ENCODE peak calls at places on chromosomes 11 and 22, in eight cellular contexts. C, D, I, V, L, E, K and P are unnamed samples.

GRCh38 chr11:12017865-12018453 is 9.5 kb upstream of the DKK3 start:
- DNase-seq in C (no peak), D (no peak), I (no peak), V (no peak), L (no peak), E (no peak), K (no peak), P (no peak)

GRCh38 chr22:37809672-37810333 is 2.1 kb downstream of the GCAT start:
- DNase-seq in C (no peak), D (no peak), I (no peak), V (no peak), L (no peak), E (no peak), K (no peak), P (no peak)

GRCh38 chr11:73645972-73646631 is at the start of gene PLEKHB1:
- DNase-seq in C (no peak), D (no peak), I (no peak), V (no peak), L (no peak), E (no peak), K (no peak), P (no peak)

GRCh38 chr11:18304745-18305144 is 17.2 kb downstream of the HPS5 start:
- DNase-seq in C (no peak), D (no peak), I (no peak), V (no peak), L (no peak), E (no peak), K (no peak), P (no peak)

GRCh38 chr11:10304495-10305261 is at the start of gene ADM:
- DNase-seq in C (peak; percentile 92), D (peak; percentile 94), I (peak; percentile 98), V (peak; percentile 83), L (no peak), E (peak; percentile 93), K (peak; percentile 95), P (peak; percentile 92)

GRCh38 chr11:36702330-36703054 is 104.5 kb upstream of the RAG2 start:
- DNase-seq in C (no peak), D (no peak), I (peak; percentile 73), V (peak; percentile 24), L (peak; percentile 10), E (no peak), K (no peak), P (peak; percentile 15)

GRCh38 chr22:43446881-43447280 is 35.1 kb downstream of the MPPED1 start:
- DNase-seq in C (peak; percentile 52), D (no peak), I (no peak), V (peak; percentile 95), L (peak; percentile 79), E (peak; percentile 36), K (peak; percentile 68), P (no peak)

GRCh38 chr22:27400811-27401210 is 400.7 kb downstream of the MN1 start:
- DNase-seq in C (no peak), D (no peak), I (no peak), V (no peak), L (no peak), E (no peak), K (no peak), P (no peak)

GRCh38 chr11:28963189-28963588 is 855.0 kb downstream of the METTL15 start:
- DNase-seq in C (no peak), D (no peak), I (peak; percentile 88), V (no peak), L (no peak), E (no peak), K (no peak), P (no peak)

GRCh38 chr11:131592734-131593133 is 222.3 kb downstream of the NTM start:
- DNase-seq in C (no peak), D (no peak), I (no peak), V (peak; percentile 5), L (no peak), E (no peak), K (no peak), P (no peak)